ENCODE peak calls at places on chromosomes 13 and 19, in nine cellular contexts. H, S, V, X, O, G, A, M and R are unnamed samples.
A peak's percentile ranks its signal among the peaks of the same experiment; 100 is the strongest.

GRCh38 chr19:42005504-42005903 is 11.5 kb upstream of the ATP1A3 start:
- DNase-seq in V (no peak), S (no peak), A (no peak), X (no peak), O (no peak), M (no peak), H (no peak), G (no peak), R (no peak)

GRCh38 chr13:112784811-112785418 is 95.1 kb downstream of the ATP11A start:
- DNase-seq in G (no peak), V (no peak), A (no peak), M (no peak), H (no peak), X (peak; percentile 34), S (no peak), O (no peak), R (no peak)

GRCh38 chr19:9796113-9796773 is 22.6 kb downstream of the FBXL12 start:
- DNase-seq in V (peak; percentile 60), H (peak; percentile 88), S (peak; percentile 98), A (peak; percentile 92), M (peak; percentile 77), X (peak; percentile 87), O (peak; percentile 91), G (peak; percentile 94), R (peak; percentile 80)

GRCh38 chr13:101390461-101390860 is 25.8 kb downstream of the NALCN start:
- DNase-seq in H (no peak), G (peak; percentile 81), X (no peak), M (no peak), O (peak; percentile 30), S (no peak), A (no peak), V (no peak), R (no peak)

GRCh38 chr13:97600438-97601080 is 166.6 kb downstream of the RAP2A start:
- DNase-seq in X (no peak), O (peak; percentile 80), V (no peak), G (peak; percentile 31), M (no peak), S (peak; percentile 77), H (no peak), A (no peak), R (no peak)

GRCh38 chr19:6529351-6529750 is 1.5 kb upstream of the TNFSF9 start:
- DNase-seq in M (no peak), S (no peak), X (no peak), O (no peak), A (no peak), G (no peak), H (no peak), V (no peak), R (no peak)

GRCh38 chr13:99374169-99374991 is 67.2 kb upstream of the GPR183 start:
- DNase-seq in O (no peak), A (no peak), M (no peak), G (no peak), X (no peak), S (no peak), V (no peak), H (no peak), R (no peak)

GRCh38 chr13:70708744-70709143 is 600.5 kb upstream of the KLHL1 start:
- DNase-seq in H (no peak), X (no peak), G (peak; percentile 93), M (no peak), S (peak; percentile 22), V (no peak), O (no peak), A (no peak), R (no peak)

GRCh38 chr13:49635599-49636433 is 7.5 kb downstream of the ARL11 start:
- DNase-seq in M (no peak), S (no peak), X (no peak), A (no peak), H (peak; percentile 36), V (no peak), G (no peak), O (peak; percentile 43), R (no peak)

DNA sequence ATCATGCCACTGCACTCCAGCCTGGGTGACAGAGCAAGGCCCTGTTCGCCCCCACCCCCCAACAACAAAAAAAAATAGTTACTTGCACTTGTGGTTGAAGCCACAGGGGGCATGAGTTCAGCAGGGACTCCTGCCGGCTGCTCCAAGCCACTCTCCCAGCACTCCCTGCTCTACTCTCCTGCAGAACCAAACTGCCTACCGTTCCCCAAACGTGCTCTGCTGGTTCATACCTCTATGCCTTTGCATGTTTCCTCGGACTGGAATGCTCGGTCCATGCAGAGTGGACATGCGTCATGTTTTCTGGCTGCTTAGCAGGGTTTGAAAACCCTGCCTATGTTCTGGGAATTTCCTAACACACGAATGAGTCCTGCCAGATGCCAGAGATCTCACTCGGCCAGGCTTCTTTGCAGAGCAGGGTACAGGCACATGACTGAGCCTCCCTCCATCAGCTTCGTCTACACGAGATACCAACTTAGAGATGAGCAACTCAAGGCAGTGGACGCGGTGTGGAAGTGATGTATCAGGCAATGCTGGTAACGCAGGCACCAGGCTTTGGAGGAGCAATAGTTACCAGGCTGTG is 8.5 kb upstream of the SLC25A15 start:
- DNase-seq in G (no peak), O (peak; percentile 20), M (no peak), X (no peak), S (no peak), V (no peak), A (no peak), H (no peak), R (no peak)
- TF ChIP-seq CTCF in G (no peak), O (peak; percentile 12), M (no peak), X (no peak), S (no peak), V (no peak), A (no peak), H (no peak), R (no peak)

GRCh38 chr19:18435848-18436631 is 1.9 kb downstream of the ISYNA1 start:
- DNase-seq in O (no peak), H (no peak), A (no peak), G (no peak), S (no peak), V (no peak), X (no peak), M (no peak), R (no peak)

GRCh38 chr19:18435185-18435841 is 2.6 kb downstream of the ISYNA1 start:
- DNase-seq in G (no peak), V (no peak), O (no peak), H (no peak), S (no peak), M (no peak), X (no peak), A (no peak), R (no peak)

GRCh38 chr19:18433039-18433691 is 4.8 kb downstream of the ISYNA1 start:
- DNase-seq in O (no peak), S (no peak), A (no peak), M (no peak), H (no peak), V (no peak), G (no peak), X (peak; percentile 73), R (no peak)

GRCh38 chr19:18433735-18434398 is 4.1 kb downstream of the ISYNA1 start:
- DNase-seq in M (no peak), S (no peak), H (peak; percentile 55), X (no peak), V (no peak), O (no peak), A (no peak), G (no peak), R (no peak)

GRCh38 chr19:18434411-18435184 is 3.3 kb downstream of the ISYNA1 start:
- DNase-seq in M (no peak), X (no peak), A (no peak), O (no peak), S (no peak), G (no peak), H (no peak), V (no peak), R (no peak)
- H3K4me1 ChIP-seq in M (peaks cover 66% of the 10 kb centered on the region), X (peaks cover 56% of the 10 kb centered on the region), A (peaks cover 8% of the 10 kb centered on the region), O (peaks cover 24% of the 10 kb centered on the region), S (no peaks in the 10 kb centered on the region), G (peaks cover 17% of the 10 kb centered on the region), H (peaks cover 44% of the 10 kb centered on the region), V (peaks cover 64% of the 10 kb centered on the region), R (peaks cover under 1% of the 10 kb centered on the region)

DNA sequence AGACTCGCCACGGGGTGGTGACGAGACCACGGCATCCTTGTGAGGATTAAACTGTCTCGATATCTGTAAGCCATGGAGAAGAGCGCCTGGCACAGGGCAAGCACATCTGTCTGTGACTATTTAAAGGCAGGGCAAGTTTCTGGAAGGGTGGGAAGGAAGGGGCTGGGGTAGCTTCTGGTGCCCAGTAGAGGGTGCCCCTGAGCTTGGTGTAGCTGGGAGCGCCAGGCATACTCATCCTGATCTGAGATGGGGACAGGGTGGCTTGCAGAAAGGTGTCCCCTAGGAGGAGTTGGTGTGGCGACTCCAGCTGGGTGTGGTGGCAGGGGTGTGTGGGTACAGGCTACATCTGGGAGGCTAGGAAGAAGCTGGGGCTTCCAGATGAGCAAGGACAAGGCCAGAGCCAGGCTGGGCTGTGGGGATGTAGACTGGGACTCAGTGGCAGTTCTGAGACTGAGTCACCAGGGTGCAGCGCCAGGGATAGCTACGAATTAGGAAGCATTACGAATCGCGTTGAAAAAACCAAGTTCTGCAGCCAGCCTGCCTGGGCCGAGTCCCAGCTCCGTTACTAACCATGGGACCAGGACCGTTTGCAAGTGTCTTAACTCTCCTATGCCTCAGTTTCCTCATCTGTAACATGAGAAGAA is 23.1 kb upstream of the ASPDH start:
- DNase-seq in V (no peak), G (no peak), H (no peak), O (no peak), X (no peak), M (no peak), A (no peak), S (no peak), R (no peak)
- TF ChIP-seq CTCF in V (no peak), G (no peak), H (no peak), O (no peak), X (no peak), M (no peak), A (no peak), S (peak; percentile 48), R (no peak)

GRCh38 chr13:93413972-93414717 is 187.5 kb downstream of the GPC6 start:
- DNase-seq in O (peak; percentile 55), H (no peak), M (no peak), G (no peak), V (no peak), S (no peak), A (no peak), X (no peak), R (no peak)

GRCh38 chr13:93409816-93410215 is 183.2 kb downstream of the GPC6 start:
- DNase-seq in G (no peak), M (no peak), H (no peak), X (no peak), O (no peak), V (no peak), A (no peak), S (no peak), R (no peak)

GRCh38 chr13:93416943-93417342 is 190.3 kb downstream of the GPC6 start:
- DNase-seq in S (no peak), A (no peak), H (no peak), O (peak; percentile 22), X (no peak), M (no peak), G (no peak), V (no peak), R (no peak)

GRCh38 chr13:93409001-93409400 is 182.4 kb downstream of the GPC6 start:
- DNase-seq in A (no peak), S (no peak), M (no peak), G (no peak), V (no peak), O (peak; percentile 45), X (no peak), H (no peak), R (no peak)

DNA sequence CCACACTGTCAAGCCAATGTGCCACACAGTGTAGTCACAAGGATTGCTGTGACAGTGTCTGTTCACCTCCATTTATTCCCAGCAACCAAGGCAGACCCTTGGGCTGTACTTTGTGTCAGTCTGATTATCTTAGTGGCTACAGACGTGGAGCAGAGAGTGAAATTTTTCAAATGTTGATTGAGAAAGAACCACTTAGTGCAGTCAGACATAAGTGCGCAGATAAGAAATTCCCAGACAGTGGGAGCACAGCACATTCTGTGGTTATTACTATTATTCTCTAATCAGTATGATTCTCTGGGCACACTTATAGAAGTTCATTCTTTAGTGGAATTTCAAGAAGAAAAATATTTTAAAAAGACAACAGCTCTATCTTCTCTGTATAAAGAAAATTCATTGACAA is 184.7 kb downstream of the GPC6 start:
- DNase-seq in M (no peak), G (no peak), X (no peak), H (peak; percentile 46), V (no peak), A (no peak), O (no peak), S (no peak), R (no peak)
- H3K4me1 ChIP-seq in M (no peaks in the 10 kb centered on the region), G (no peaks in the 10 kb centered on the region), X (no peaks in the 10 kb centered on the region), H (peaks cover 11% of the 10 kb centered on the region), V (no peaks in the 10 kb centered on the region), A (no peaks in the 10 kb centered on the region), O (no peaks in the 10 kb centered on the region), S (no peaks in the 10 kb centered on the region), R (no peaks in the 10 kb centered on the region)